ENCODE peak calls at places on chromosomes 6 and 20, in five cellular contexts. V is adrenal gland, A is pancreas, H is fibroblast of lung, R is brain microvascular endothelial cell. F is an unnamed sample.

GRCh38 chr20:23655551-23656211 is 17.9 kb upstream of the CST3 start:
- DNase-seq in V (no peak), A (no peak), H (no peak), R (no peak), F (no peak)

GRCh38 chr20:38789503-38790209 is 15.8 kb upstream of the PPP1R16B start:
- DNase-seq in V (no peak), A (no peak), H (peak), R (peak), F (peak)

GRCh38 chr20:11861479-11861878 is 56.2 kb upstream of the BTBD3 start:
- DNase-seq in V (peak), A (no peak), H (no peak), R (no peak), F (no peak)

GRCh38 chr6:44431118-44431725 is 43.7 kb downstream of the CDC5L start:
- DNase-seq in V (peak), A (no peak), H (peak), R (peak), F (peak)

GRCh38 chr20:3407426-3408250 is at the start of gene DNAAF9:
- DNase-seq in V (peak), A (peak), H (peak), R (peak), F (peak)

GRCh38 chr6:49553353-49553752 is 2.9 kb downstream of the C6orf141 start:
- DNase-seq in V (no peak), A (no peak), H (no peak), R (no peak), F (peak)

GRCh38 chr6:72674842-72675241 is 53.0 kb downstream of the KCNQ5 start:
- DNase-seq in V (no peak), A (no peak), H (no peak), R (no peak), F (no peak)

GRCh38 chr6:45455408-45455807 is 77.7 kb upstream of the SUPT3H start:
- DNase-seq in V (no peak), A (no peak), H (no peak), R (no peak), F (no peak)

GRCh38 chr6:150143521-150144293 is 863 bp downstream of the PPP1R14C start:
- DNase-seq in V (no peak), A (peak), H (no peak), R (no peak), F (no peak)

GRCh38 chr6:76866091-76866490 is 597.2 kb downstream of the HTR1B start:
- DNase-seq in V (no peak), A (no peak), H (no peak), R (no peak), F (peak)

DNA sequence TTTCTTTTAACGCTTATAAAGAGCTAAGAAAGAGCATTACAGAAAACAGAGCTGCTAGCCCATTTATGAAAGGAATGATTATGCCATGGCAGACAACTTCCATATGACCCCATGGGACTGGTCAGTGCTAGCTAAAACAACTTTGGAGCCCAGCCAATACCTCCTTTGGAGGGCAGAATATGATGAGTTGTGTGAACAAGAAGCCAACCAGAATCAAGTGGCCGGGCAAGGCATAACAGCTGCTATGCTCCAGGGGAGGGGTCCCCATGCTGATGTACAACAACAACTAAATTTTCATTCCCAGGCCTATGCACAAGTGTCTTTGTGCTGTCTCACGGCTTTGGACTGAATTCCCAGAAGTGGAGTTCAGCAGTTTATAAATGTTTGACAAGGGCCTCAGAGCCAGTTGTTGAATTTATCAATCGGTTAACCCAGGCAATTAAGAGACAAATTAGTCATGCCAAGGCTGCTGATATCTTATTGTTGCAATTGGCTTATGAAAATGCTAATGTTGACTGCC is 65.0 kb upstream of the ASCC3 start:
- DNase-seq in V (no peak), A (no peak), H (no peak), R (no peak), F (no peak)
- H3K4me3 ChIP-seq in V (no peak), A (no peak), H (no peak), R (no peak), F (no peak)

GRCh38 chr20:37734228-37734980 is 40.6 kb downstream of the CTNNBL1 start:
- DNase-seq in V (no peak), A (no peak), H (peak), R (peak), F (peak)

GRCh38 chr20:37729909-37730308 is 36.1 kb downstream of the CTNNBL1 start:
- DNase-seq in V (no peak), A (no peak), H (no peak), R (no peak), F (no peak)

GRCh38 chr20:37735541-37735940 is 41.7 kb downstream of the CTNNBL1 start:
- DNase-seq in V (no peak), A (no peak), H (no peak), R (no peak), F (no peak)

GRCh38 chr20:37736132-37736531 is 42.3 kb downstream of the CTNNBL1 start:
- DNase-seq in V (no peak), A (no peak), H (no peak), R (no peak), F (no peak)

GRCh38 chr20:37733416-37733815 is 39.6 kb downstream of the CTNNBL1 start:
- DNase-seq in V (no peak), A (no peak), H (no peak), R (no peak), F (no peak)
- TF ChIP-seq CTCF in V (no peak), A (no peak), H (no peak), R (no peak), F (no peak)

DNA sequence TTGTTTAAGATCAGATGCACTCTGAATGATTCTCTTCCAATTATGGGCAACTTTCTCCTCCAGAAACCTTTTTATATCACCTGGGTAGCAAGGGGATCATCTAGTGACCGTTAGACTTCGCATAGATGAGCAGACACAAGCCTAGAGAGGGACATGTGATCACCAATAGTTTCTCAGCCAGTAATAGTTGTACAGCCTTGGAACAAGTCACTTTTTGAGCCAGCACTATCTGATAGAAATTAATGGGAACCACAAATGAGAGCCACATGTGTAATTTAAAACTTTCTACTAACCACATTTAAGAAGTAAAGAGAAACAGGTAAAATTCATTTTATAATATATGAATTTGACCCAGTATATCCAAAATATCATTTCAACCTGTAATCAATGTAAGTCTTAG is 627 bp upstream of the CTNNBL1 start:
- DNase-seq in V (no peak), A (no peak), H (no peak), R (no peak), F (no peak)
- H3K4me3 ChIP-seq in V (no peak), A (peak), H (peak), R (peak), F (peak)

GRCh38 chr20:17881741-17882064 is 86.9 kb downstream of the SNX5 start:
- DNase-seq in V (no peak), A (no peak), H (no peak), R (no peak), F (no peak)

GRCh38 chr20:17878069-17878911 is 90.3 kb downstream of the SNX5 start:
- DNase-seq in V (no peak), A (no peak), H (no peak), R (no peak), F (no peak)

GRCh38 chr20:17882065-17882833 is 86.3 kb downstream of the SNX5 start:
- DNase-seq in V (no peak), A (no peak), H (no peak), R (no peak), F (no peak)

GRCh38 chr20:17875981-17876385 is 92.6 kb downstream of the SNX5 start:
- DNase-seq in V (no peak), A (no peak), H (no peak), R (no peak), F (peak)

GRCh38 chr20:17878912-17879602 is 89.5 kb downstream of the SNX5 start:
- DNase-seq in V (no peak), A (no peak), H (no peak), R (no peak), F (no peak)
- TF ChIP-seq CTCF in V (no peak), A (no peak), H (no peak), R (peak), F (no peak)

GRCh38 chr6:145551164-145551563 is 184.2 kb downstream of the EPM2A start:
- DNase-seq in V (no peak), A (no peak), H (no peak), R (no peak), F (no peak)

GRCh38 chr6:145544514-145544913 is 190.8 kb downstream of the EPM2A start:
- DNase-seq in V (no peak), A (no peak), H (no peak), R (no peak), F (peak)

GRCh38 chr6:145546265-145546664 is 189.1 kb downstream of the EPM2A start:
- DNase-seq in V (no peak), A (no peak), H (no peak), R (no peak), F (no peak)

GRCh38 chr6:145548941-145549652 is 186.2 kb downstream of the EPM2A start:
- DNase-seq in V (no peak), A (no peak), H (peak), R (no peak), F (no peak)

GRCh38 chr6:145547596-145548325 is 187.6 kb downstream of the EPM2A start:
- DNase-seq in V (no peak), A (no peak), H (no peak), R (no peak), F (no peak)
- H3K4me3 ChIP-seq in V (no peak), A (no peak), H (no peak), R (no peak), F (no peak)

GRCh38 chr20:54219751-54220426 is 12.0 kb downstream of the PFDN4 start:
- DNase-seq in V (no peak), A (no peak), H (peak), R (no peak), F (peak)
- TF ChIP-seq CTCF in V (peak), A (peak), H (peak), R (peak), F (peak)

DNA sequence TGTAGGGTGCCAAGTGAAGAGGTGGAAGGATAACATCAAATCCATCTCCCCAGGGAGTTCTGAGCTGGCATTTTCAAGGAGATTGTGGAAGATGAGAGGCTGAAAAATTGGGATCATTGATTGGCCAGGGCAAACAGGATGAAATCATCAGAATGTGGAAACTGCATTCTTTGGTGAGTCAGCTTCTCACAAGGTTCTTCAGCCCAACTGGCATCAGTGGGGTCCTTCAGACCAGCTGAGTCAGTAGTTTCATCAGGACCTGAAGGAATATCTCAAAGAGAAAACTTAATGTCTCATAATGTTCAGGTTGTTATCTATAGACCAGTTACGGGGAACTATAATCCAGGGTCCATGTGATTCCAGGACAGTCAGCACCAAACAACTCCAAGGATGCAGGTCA is 195.8 kb downstream of the HAO1 start:
- DNase-seq in V (no peak), A (no peak), H (peak), R (peak), F (peak)
- H3K4me3 ChIP-seq in V (no peak), A (no peak), H (no peak), R (no peak), F (no peak)

DNA sequence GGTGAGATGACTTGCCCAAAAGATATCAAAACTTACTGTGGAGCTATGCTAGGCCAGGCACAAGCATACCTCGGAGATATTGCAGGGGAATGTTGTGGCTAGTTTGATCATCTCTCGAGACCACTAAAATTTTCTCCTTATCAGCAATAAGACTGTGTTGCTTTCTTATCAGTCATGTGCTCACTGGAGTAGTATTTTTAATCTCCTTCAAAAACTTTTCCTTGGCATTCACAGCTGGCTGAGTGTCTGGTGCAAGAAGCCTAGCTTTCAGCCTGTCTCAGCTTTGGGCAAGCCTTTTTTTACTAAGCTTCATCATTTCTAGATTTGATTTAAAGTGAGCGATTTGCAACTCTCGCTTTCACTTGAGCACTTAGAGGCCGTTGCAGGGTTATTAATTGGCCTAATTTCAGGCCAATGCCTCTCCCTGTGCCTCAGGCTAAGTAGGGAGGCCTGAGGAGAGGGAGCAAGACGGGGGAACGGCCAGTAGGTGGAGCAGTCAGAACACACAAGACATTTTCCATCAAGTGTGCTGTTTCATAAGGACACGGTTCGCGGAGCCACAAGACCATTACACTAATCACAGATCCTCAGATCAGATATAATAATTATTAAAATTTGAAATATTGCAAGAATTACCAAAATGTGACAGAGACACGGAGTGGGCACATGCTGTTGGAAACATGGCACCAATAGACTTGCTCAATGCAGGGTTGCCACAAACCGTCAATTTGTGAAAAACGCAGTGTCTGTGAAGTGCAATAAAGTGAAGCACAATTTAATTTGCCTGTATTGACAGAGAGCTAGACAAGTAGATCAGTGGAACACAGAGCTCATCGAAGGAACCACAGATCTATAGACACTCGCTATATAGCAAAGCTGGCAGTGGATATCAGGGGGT is 106.8 kb upstream of the SIRPG start:
- DNase-seq in V (peak), A (peak), H (peak), R (peak), F (peak)
- TF ChIP-seq CTCF in V (peak), A (peak), H (peak), R (peak), F (peak)

F was measured in cardiac fibroblast.